ENCODE peak calls at places on chromosomes 7 and 10, in five cellular contexts. One of them, this sample, is unnamed.

GRCh38 chr7:30799976-30800661 is 28.9 kb downstream of the MINDY4 start:
- DNase-seq in K562: no peak
- DNase-seq in SK-N-SH: no peak
- DNase-seq in GM12878: no peak
- DNase-seq in HepG2: no peak
- DNase-seq in this sample: no peak

GRCh38 chr7:2651847-2652735 is 20.3 kb downstream of the TTYH3 start:
- DNase-seq in K562: no peak
- DNase-seq in SK-N-SH: no peak
- DNase-seq in GM12878: no peak
- DNase-seq in HepG2: no peak
- DNase-seq in this sample: no peak

GRCh38 chr7:71775648-71776047 is 636.5 kb downstream of the CALN1 start:
- DNase-seq in K562: no peak
- DNase-seq in SK-N-SH: no peak
- DNase-seq in GM12878: no peak
- DNase-seq in HepG2: no peak
- DNase-seq in this sample: no peak

GRCh38 chr7:157444011-157444842 is 107.4 kb downstream of the DNAJB6 start:
- DNase-seq in K562: no peak
- DNase-seq in SK-N-SH: no peak
- DNase-seq in GM12878: no peak
- DNase-seq in HepG2: no peak
- DNase-seq in this sample: no peak

GRCh38 chr7:125661006-125661405 is 731.4 kb upstream of the POT1 start:
- DNase-seq in K562: no peak
- DNase-seq in SK-N-SH: no peak
- DNase-seq in GM12878: no peak
- DNase-seq in HepG2: no peak
- DNase-seq in this sample: no peak

GRCh38 chr10:95637911-95638310 is 18.6 kb downstream of the ALDH18A1 start:
- DNase-seq in K562: no peak
- DNase-seq in SK-N-SH: no peak
- DNase-seq in GM12878: no peak
- DNase-seq in HepG2: no peak
- DNase-seq in this sample: no peak

GRCh38 chr10:30051220-30051619 is 8.2 kb downstream of the JCAD start:
- DNase-seq in K562: no peak
- DNase-seq in SK-N-SH: no peak
- DNase-seq in GM12878: no peak
- DNase-seq in HepG2: no peak
- DNase-seq in this sample: no peak

GRCh38 chr7:68964060-68964459 is 634.2 kb upstream of the AUTS2 start:
- DNase-seq in K562: no peak
- DNase-seq in SK-N-SH: no peak
- DNase-seq in GM12878: no peak
- DNase-seq in HepG2: no peak
- DNase-seq in this sample: no peak

GRCh38 chr10:60192986-60193385 is 196.7 kb downstream of the ANK3 start:
- DNase-seq in K562: no peak
- DNase-seq in SK-N-SH: peak
- DNase-seq in GM12878: no peak
- DNase-seq in HepG2: no peak
- DNase-seq in this sample: no peak

DNA sequence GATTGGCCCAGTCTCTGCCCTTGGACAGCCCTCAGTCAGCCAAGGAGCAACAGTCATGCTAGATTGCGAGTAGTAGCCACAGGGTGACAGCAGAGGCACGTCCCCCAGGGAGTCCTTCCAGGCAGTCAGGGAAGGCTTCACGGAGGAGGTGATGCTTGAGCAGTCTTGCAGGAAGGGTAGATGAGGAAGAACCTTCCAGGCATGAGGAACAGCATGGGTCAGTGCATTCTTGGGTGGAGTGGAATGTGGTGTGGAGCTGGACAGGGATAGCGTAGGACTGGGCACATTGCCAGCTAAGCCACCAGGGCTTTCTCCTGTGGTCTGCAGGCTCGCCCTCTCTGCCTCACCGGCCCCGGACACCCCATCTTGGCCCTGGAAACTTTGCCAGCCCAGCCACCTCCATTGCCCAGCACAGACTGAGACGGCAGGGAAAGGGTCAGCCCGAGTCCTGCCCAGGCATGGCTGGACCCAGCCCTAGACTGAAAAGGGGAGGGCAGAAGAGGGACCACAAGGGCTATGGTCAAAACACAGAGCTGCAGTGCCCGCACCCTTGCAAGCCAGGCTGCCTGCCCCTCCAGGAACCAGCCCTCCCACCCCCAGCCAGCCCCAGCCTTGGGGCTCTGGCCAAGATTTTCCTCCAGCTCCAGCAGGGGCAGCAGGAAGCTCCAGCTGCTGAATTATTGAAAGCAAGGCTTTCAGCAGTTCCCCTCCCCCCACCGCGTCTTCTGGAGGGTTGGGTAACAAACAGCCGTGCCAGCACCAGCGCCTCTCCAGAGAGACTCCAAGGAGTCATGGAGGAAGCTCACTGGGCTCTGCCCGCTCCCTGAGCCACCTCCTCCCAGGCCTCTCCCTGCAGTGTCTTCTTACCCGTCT is 18.7 kb downstream of the SRRM3 start:
- DNase-seq in K562: peak
- DNase-seq in SK-N-SH: peak
- DNase-seq in GM12878: no peak
- DNase-seq in HepG2: peak
- DNase-seq in this sample: no peak
- TF ChIP-seq FOXM1 in K562: no peak
- TF ChIP-seq FOXM1 in SK-N-SH: no peak
- TF ChIP-seq FOXM1 in GM12878: no peak
- TF ChIP-seq FOXM1 in HepG2: no peak
- TF ChIP-seq FOXM1 in this sample: no peak

GRCh38 chr10:11647676-11648075 is 36.2 kb upstream of the USP6NL start:
- DNase-seq in K562: no peak
- DNase-seq in SK-N-SH: no peak
- DNase-seq in GM12878: no peak
- DNase-seq in HepG2: no peak
- DNase-seq in this sample: no peak
- TF ChIP-seq FOXM1 in K562: no peak
- TF ChIP-seq FOXM1 in SK-N-SH: no peak
- TF ChIP-seq FOXM1 in GM12878: no peak
- TF ChIP-seq FOXM1 in HepG2: no peak
- TF ChIP-seq FOXM1 in this sample: no peak

DNA sequence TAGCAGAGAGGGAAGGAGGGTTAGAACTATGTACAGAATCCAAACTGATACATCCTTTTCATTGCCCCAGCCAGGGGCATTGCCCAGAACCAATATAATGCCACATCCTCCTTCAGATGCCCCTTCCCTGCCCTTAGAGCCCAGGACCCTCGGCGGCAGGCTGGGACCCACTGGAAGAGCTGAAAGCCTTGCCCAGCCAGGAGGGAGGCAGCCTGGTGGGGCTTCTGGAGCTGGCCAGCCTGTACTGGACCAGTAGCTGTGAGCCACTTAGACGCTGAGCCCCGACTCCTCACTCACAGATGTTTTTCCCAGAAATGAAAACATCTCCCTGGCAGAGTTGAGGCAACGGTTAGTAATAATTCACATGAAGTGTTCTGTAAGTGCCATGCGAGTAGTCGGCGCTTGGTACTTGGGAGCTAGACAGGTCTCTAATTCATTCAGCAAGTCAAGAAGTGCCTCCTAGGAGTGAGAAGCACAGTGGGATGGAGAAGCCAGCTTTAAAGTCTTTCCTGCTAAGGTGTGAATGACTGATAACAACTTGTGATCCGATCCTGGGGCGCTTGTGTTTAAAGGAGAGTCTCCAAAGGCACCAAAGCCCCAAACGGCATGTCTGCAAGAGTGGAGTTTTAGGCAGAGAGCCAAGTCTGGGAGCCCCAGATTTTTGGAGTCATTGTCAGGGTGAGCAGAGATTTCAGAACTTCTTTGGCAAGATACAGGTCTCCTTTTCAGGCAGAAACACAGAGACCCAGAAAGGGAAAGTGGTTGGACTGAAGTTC is 9.8 kb downstream of the VSIR start:
- DNase-seq in K562: peak
- DNase-seq in SK-N-SH: no peak
- DNase-seq in GM12878: no peak
- DNase-seq in HepG2: no peak
- DNase-seq in this sample: no peak
- TF ChIP-seq FOXM1 in K562: no peak
- TF ChIP-seq FOXM1 in SK-N-SH: no peak
- TF ChIP-seq FOXM1 in GM12878: no peak
- TF ChIP-seq FOXM1 in HepG2: no peak
- TF ChIP-seq FOXM1 in this sample: no peak

GRCh38 chr10:104201636-104202035 is 30.5 kb downstream of the CFAP43 start:
- DNase-seq in K562: no peak
- DNase-seq in SK-N-SH: no peak
- DNase-seq in GM12878: no peak
- DNase-seq in HepG2: no peak
- DNase-seq in this sample: no peak

GRCh38 chr10:104197364-104197763 is 34.8 kb downstream of the CFAP43 start:
- DNase-seq in K562: no peak
- DNase-seq in SK-N-SH: no peak
- DNase-seq in GM12878: no peak
- DNase-seq in HepG2: peak
- DNase-seq in this sample: no peak

GRCh38 chr10:104193787-104194186 is 38.4 kb downstream of the CFAP43 start:
- DNase-seq in K562: no peak
- DNase-seq in SK-N-SH: peak
- DNase-seq in GM12878: no peak
- DNase-seq in HepG2: no peak
- DNase-seq in this sample: no peak

GRCh38 chr10:104202231-104202630 is 29.9 kb downstream of the CFAP43 start:
- DNase-seq in K562: no peak
- DNase-seq in SK-N-SH: no peak
- DNase-seq in GM12878: no peak
- DNase-seq in HepG2: no peak
- DNase-seq in this sample: no peak

GRCh38 chr10:104199567-104199966 is 32.6 kb downstream of the CFAP43 start:
- DNase-seq in K562: no peak
- DNase-seq in SK-N-SH: no peak
- DNase-seq in GM12878: no peak
- DNase-seq in HepG2: peak
- DNase-seq in this sample: no peak
- TF ChIP-seq FOXM1 in K562: no peak
- TF ChIP-seq FOXM1 in SK-N-SH: no peak
- TF ChIP-seq FOXM1 in GM12878: no peak
- TF ChIP-seq FOXM1 in HepG2: no peak
- TF ChIP-seq FOXM1 in this sample: no peak

GRCh38 chr10:3774018-3774813 is 10.8 kb downstream of the KLF6 start:
- DNase-seq in K562: no peak
- DNase-seq in SK-N-SH: no peak
- DNase-seq in GM12878: no peak
- DNase-seq in HepG2: no peak
- DNase-seq in this sample: no peak
- TF ChIP-seq FOXM1 in K562: no peak
- TF ChIP-seq FOXM1 in SK-N-SH: no peak
- TF ChIP-seq FOXM1 in GM12878: no peak
- TF ChIP-seq FOXM1 in HepG2: no peak
- TF ChIP-seq FOXM1 in this sample: no peak

GRCh38 chr10:11861811-11862210 is 38.7 kb downstream of the PROSER2 start:
- DNase-seq in K562: no peak
- DNase-seq in SK-N-SH: no peak
- DNase-seq in GM12878: no peak
- DNase-seq in HepG2: no peak
- DNase-seq in this sample: no peak

GRCh38 chr10:11861341-11861740 is 38.2 kb downstream of the PROSER2 start:
- DNase-seq in K562: no peak
- DNase-seq in SK-N-SH: no peak
- DNase-seq in GM12878: no peak
- DNase-seq in HepG2: no peak
- DNase-seq in this sample: no peak

GRCh38 chr10:11864727-11865126 is 41.6 kb downstream of the PROSER2 start:
- DNase-seq in K562: no peak
- DNase-seq in SK-N-SH: no peak
- DNase-seq in GM12878: no peak
- DNase-seq in HepG2: no peak
- DNase-seq in this sample: no peak

GRCh38 chr10:11865561-11865960 is 42.4 kb downstream of the PROSER2 start:
- DNase-seq in K562: no peak
- DNase-seq in SK-N-SH: no peak
- DNase-seq in GM12878: no peak
- DNase-seq in HepG2: no peak
- DNase-seq in this sample: no peak

DNA sequence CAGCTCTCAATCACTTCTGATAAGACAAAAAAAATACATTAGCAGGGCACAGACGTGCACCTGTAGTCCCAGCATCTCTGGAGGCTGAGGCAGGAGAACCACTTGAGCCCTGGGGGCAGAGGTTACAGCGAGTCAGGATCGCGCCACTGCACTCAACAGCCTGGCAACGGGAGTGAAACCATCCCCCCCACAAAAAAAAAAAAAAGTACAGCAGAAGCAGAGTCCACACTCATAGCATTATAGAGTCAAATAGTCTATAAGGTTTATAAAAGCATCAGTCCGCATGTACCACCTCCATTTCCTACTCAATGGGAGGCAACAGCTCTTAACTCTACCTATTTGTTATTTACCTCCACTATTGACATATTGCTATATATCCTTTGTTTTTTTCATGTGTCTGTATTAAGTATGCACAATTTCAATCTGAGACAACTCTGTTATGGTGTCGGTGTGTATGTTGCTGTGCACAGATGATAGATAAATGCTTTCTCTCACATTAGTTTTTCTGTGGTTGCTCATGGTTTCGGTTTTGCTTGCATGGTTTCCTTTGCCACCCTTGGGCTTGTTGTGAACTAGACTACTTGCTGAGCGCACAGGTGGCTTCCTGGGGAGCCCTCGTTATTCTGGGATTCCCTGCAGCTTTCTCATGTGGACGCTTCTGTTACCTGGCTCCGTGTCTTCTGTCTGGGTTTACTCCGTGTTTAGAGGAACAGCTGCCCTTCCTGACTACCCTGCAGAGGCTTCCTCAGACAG is 40.4 kb downstream of the PROSER2 start:
- DNase-seq in K562: no peak
- DNase-seq in SK-N-SH: no peak
- DNase-seq in GM12878: peak
- DNase-seq in HepG2: no peak
- DNase-seq in this sample: no peak
- TF ChIP-seq FOXM1 in K562: no peak
- TF ChIP-seq FOXM1 in SK-N-SH: no peak
- TF ChIP-seq FOXM1 in GM12878: peak
- TF ChIP-seq FOXM1 in HepG2: no peak
- TF ChIP-seq FOXM1 in this sample: no peak

GRCh38 chr10:126375926-126376554 is 12.2 kb downstream of the ADAM12 start:
- DNase-seq in K562: no peak
- DNase-seq in SK-N-SH: no peak
- DNase-seq in GM12878: no peak
- DNase-seq in HepG2: no peak
- DNase-seq in this sample: no peak
- TF ChIP-seq FOXM1 in K562: no peak
- TF ChIP-seq FOXM1 in SK-N-SH: no peak
- TF ChIP-seq FOXM1 in GM12878: no peak
- TF ChIP-seq FOXM1 in HepG2: no peak
- TF ChIP-seq FOXM1 in this sample: no peak